ENCODE peak calls at places on chromosomes 6 and 20, in seven cellular contexts. One of them, this sample, is unnamed.

GRCh38 chr6:91449539-91449938 is 862.7 kb upstream of the MAP3K7 start:
- DNase-seq in non-pigmented ciliary epithelial cell: no peak
- DNase-seq in stimulated activated naive B cell treated with anti-CD40 and anti-IgM and Interleukin-4, amounts not matched to agents 10 μg/mL and 1 μg/mL and 100 μg/mL, for 72 hours: no peak
- DNase-seq in GM03348: no peak
- DNase-seq in Kasumi-1: no peak
- DNase-seq in glutamatergic neuron: no peak
- DNase-seq in mesendoderm: no peak
- DNase-seq in this sample: no peak

GRCh38 chr20:18742841-18743240 is 70.7 kb upstream of the SCP2D1 start:
- DNase-seq in stimulated activated naive B cell treated with anti-CD40 and anti-IgM and Interleukin-4, amounts not matched to agents 10 μg/mL and 1 μg/mL and 100 μg/mL, for 72 hours: no peak
- DNase-seq in Kasumi-1: no peak
- DNase-seq in GM03348: no peak
- DNase-seq in mesendoderm: no peak
- DNase-seq in non-pigmented ciliary epithelial cell: no peak
- DNase-seq in glutamatergic neuron: no peak
- DNase-seq in this sample: no peak

GRCh38 chr6:56101141-56101553 is 146.2 kb downstream of the COL21A1 start:
- DNase-seq in glutamatergic neuron: no peak
- DNase-seq in mesendoderm: no peak
- DNase-seq in GM03348: peak
- DNase-seq in non-pigmented ciliary epithelial cell: peak
- DNase-seq in stimulated activated naive B cell treated with anti-CD40 and anti-IgM and Interleukin-4, amounts not matched to agents 10 μg/mL and 1 μg/mL and 100 μg/mL, for 72 hours: no peak
- DNase-seq in Kasumi-1: peak
- DNase-seq in this sample: peak

GRCh38 chr20:11124849-11125505 is 451.2 kb upstream of the JAG1 start:
- DNase-seq in glutamatergic neuron: no peak
- DNase-seq in non-pigmented ciliary epithelial cell: no peak
- DNase-seq in stimulated activated naive B cell treated with anti-CD40 and anti-IgM and Interleukin-4, amounts not matched to agents 10 μg/mL and 1 μg/mL and 100 μg/mL, for 72 hours: no peak
- DNase-seq in GM03348: no peak
- DNase-seq in Kasumi-1: peak
- DNase-seq in mesendoderm: no peak
- DNase-seq in this sample: peak

GRCh38 chr6:157861814-157862213 is 38.8 kb downstream of the SNX9 start:
- DNase-seq in GM03348: peak
- DNase-seq in Kasumi-1: no peak
- DNase-seq in mesendoderm: no peak
- DNase-seq in non-pigmented ciliary epithelial cell: no peak
- DNase-seq in stimulated activated naive B cell treated with anti-CD40 and anti-IgM and Interleukin-4, amounts not matched to agents 10 μg/mL and 1 μg/mL and 100 μg/mL, for 72 hours: no peak
- DNase-seq in glutamatergic neuron: no peak
- DNase-seq in this sample: no peak

GRCh38 chr6:15329154-15329781 is 83.4 kb downstream of the JARID2 start:
- DNase-seq in non-pigmented ciliary epithelial cell: peak
- DNase-seq in GM03348: peak
- DNase-seq in glutamatergic neuron: no peak
- DNase-seq in Kasumi-1: no peak
- DNase-seq in mesendoderm: peak
- DNase-seq in stimulated activated naive B cell treated with anti-CD40 and anti-IgM and Interleukin-4, amounts not matched to agents 10 μg/mL and 1 μg/mL and 100 μg/mL, for 72 hours: no peak
- DNase-seq in this sample: peak

GRCh38 chr6:95545691-95546090 is 31.6 kb upstream of the MANEA start:
- DNase-seq in GM03348: no peak
- DNase-seq in Kasumi-1: no peak
- DNase-seq in glutamatergic neuron: no peak
- DNase-seq in non-pigmented ciliary epithelial cell: no peak
- DNase-seq in stimulated activated naive B cell treated with anti-CD40 and anti-IgM and Interleukin-4, amounts not matched to agents 10 μg/mL and 1 μg/mL and 100 μg/mL, for 72 hours: no peak
- DNase-seq in mesendoderm: no peak
- DNase-seq in this sample: no peak

GRCh38 chr20:21710863-21711431 is 5.5 kb downstream of the PAX1 start:
- DNase-seq in glutamatergic neuron: no peak
- DNase-seq in Kasumi-1: no peak
- DNase-seq in mesendoderm: no peak
- DNase-seq in GM03348: no peak
- DNase-seq in stimulated activated naive B cell treated with anti-CD40 and anti-IgM and Interleukin-4, amounts not matched to agents 10 μg/mL and 1 μg/mL and 100 μg/mL, for 72 hours: no peak
- DNase-seq in non-pigmented ciliary epithelial cell: no peak
- DNase-seq in this sample: no peak

GRCh38 chr6:13807691-13808090 is 6.7 kb downstream of the MCUR1 start:
- DNase-seq in non-pigmented ciliary epithelial cell: peak
- DNase-seq in GM03348: no peak
- DNase-seq in Kasumi-1: no peak
- DNase-seq in mesendoderm: no peak
- DNase-seq in glutamatergic neuron: no peak
- DNase-seq in stimulated activated naive B cell treated with anti-CD40 and anti-IgM and Interleukin-4, amounts not matched to agents 10 μg/mL and 1 μg/mL and 100 μg/mL, for 72 hours: no peak
- DNase-seq in this sample: no peak

GRCh38 chr6:161369339-161369738 is 95.5 kb upstream of the AGPAT4 start:
- DNase-seq in mesendoderm: peak
- DNase-seq in stimulated activated naive B cell treated with anti-CD40 and anti-IgM and Interleukin-4, amounts not matched to agents 10 μg/mL and 1 μg/mL and 100 μg/mL, for 72 hours: no peak
- DNase-seq in non-pigmented ciliary epithelial cell: peak
- DNase-seq in GM03348: peak
- DNase-seq in glutamatergic neuron: no peak
- DNase-seq in Kasumi-1: no peak
- DNase-seq in this sample: peak

GRCh38 chr6:169292340-169293124 is 38.9 kb upstream of the THBS2 start:
- DNase-seq in non-pigmented ciliary epithelial cell: peak
- DNase-seq in mesendoderm: peak
- DNase-seq in glutamatergic neuron: no peak
- DNase-seq in Kasumi-1: peak
- DNase-seq in stimulated activated naive B cell treated with anti-CD40 and anti-IgM and Interleukin-4, amounts not matched to agents 10 μg/mL and 1 μg/mL and 100 μg/mL, for 72 hours: no peak
- DNase-seq in GM03348: peak
- DNase-seq in this sample: peak

GRCh38 chr6:135458051-135458450 is 39.5 kb downstream of the AHI1 start:
- DNase-seq in glutamatergic neuron: no peak
- DNase-seq in non-pigmented ciliary epithelial cell: no peak
- DNase-seq in GM03348: peak
- DNase-seq in stimulated activated naive B cell treated with anti-CD40 and anti-IgM and Interleukin-4, amounts not matched to agents 10 μg/mL and 1 μg/mL and 100 μg/mL, for 72 hours: no peak
- DNase-seq in Kasumi-1: no peak
- DNase-seq in mesendoderm: no peak
- DNase-seq in this sample: no peak

GRCh38 chr20:33685328-33686007 is 717 bp downstream of the E2F1 start:
- DNase-seq in stimulated activated naive B cell treated with anti-CD40 and anti-IgM and Interleukin-4, amounts not matched to agents 10 μg/mL and 1 μg/mL and 100 μg/mL, for 72 hours: peak
- DNase-seq in GM03348: peak
- DNase-seq in glutamatergic neuron: peak
- DNase-seq in Kasumi-1: peak
- DNase-seq in mesendoderm: peak
- DNase-seq in non-pigmented ciliary epithelial cell: no peak
- DNase-seq in this sample: peak

GRCh38 chr20:61896058-61896961 is 169.4 kb downstream of the TAF4 start:
- DNase-seq in mesendoderm: peak
- DNase-seq in glutamatergic neuron: peak
- DNase-seq in stimulated activated naive B cell treated with anti-CD40 and anti-IgM and Interleukin-4, amounts not matched to agents 10 μg/mL and 1 μg/mL and 100 μg/mL, for 72 hours: no peak
- DNase-seq in non-pigmented ciliary epithelial cell: peak
- DNase-seq in Kasumi-1: no peak
- DNase-seq in GM03348: peak
- DNase-seq in this sample: peak

GRCh38 chr6:44699851-44700250 is 312.3 kb downstream of the CDC5L start:
- DNase-seq in non-pigmented ciliary epithelial cell: no peak
- DNase-seq in GM03348: peak
- DNase-seq in glutamatergic neuron: no peak
- DNase-seq in mesendoderm: no peak
- DNase-seq in Kasumi-1: no peak
- DNase-seq in stimulated activated naive B cell treated with anti-CD40 and anti-IgM and Interleukin-4, amounts not matched to agents 10 μg/mL and 1 μg/mL and 100 μg/mL, for 72 hours: no peak
- DNase-seq in this sample: no peak